ENCODE peak calls at places on chromosomes 12 and 14, in eight cellular contexts. K is IMR-90, F is ovary, O is breast epithelium, E is A549, S is uterus, V is NB4, R is sigmoid colon. I is an unnamed sample.

GRCh38 chr14:61151276-61151675 is 129.9 kb downstream of the TMEM30B start:
- DNase-seq in S (no peak), K (peak), V (no peak), O (no peak), E (no peak), R (no peak), F (no peak), I (no peak)

GRCh38 chr12:101941306-101942000 is 64.1 kb downstream of the DRAM1 start:
- DNase-seq in S (no peak), F (no peak), V (no peak), E (no peak), O (no peak), K (no peak), R (no peak), I (no peak)

GRCh38 chr12:116539905-116540482 is 19.2 kb upstream of the MAP1LC3B2 start:
- DNase-seq in O (peak), E (no peak), S (peak), F (peak), K (peak), R (peak), V (no peak), I (no peak)

GRCh38 chr14:24984846-24985589 is 64.9 kb downstream of the STXBP6 start:
- DNase-seq in O (no peak), F (no peak), E (no peak), S (peak), R (peak), V (no peak), K (no peak), I (no peak)

GRCh38 chr12:124422570-124423523 is 128.0 kb downstream of the RFLNA start:
- DNase-seq in S (peak), K (peak), F (peak), V (no peak), E (peak), R (peak), O (peak), I (no peak)

GRCh38 chr12:72057330-72057911 is 118.8 kb downstream of the TPH2 start:
- DNase-seq in F (no peak), R (no peak), O (no peak), S (no peak), K (no peak), V (no peak), E (no peak), I (no peak)

GRCh38 chr12:16880864-16881285 is 274.9 kb upstream of the LMO3 start:
- DNase-seq in V (no peak), F (no peak), E (no peak), K (no peak), S (no peak), O (no peak), R (no peak), I (no peak)

GRCh38 chr12:46464863-46465262 is 92.3 kb upstream of the SLC38A2 start:
- DNase-seq in R (no peak), O (no peak), S (no peak), F (no peak), K (no peak), V (no peak), E (no peak), I (no peak)

GRCh38 chr12:111596985-111597730 is 2.0 kb downstream of the ATXN2 start:
- DNase-seq in O (peak), E (peak), F (peak), V (peak), K (peak), R (peak), S (peak), I (no peak)

GRCh38 chr12:27974735-27975221 is 2.2 kb upstream of the PTHLH start:
- DNase-seq in F (no peak), R (no peak), E (no peak), K (no peak), V (no peak), O (no peak), S (no peak), I (no peak)

GRCh38 chr12:124347805-124348658 is 53.1 kb downstream of the RFLNA start:
- DNase-seq in K (no peak), S (no peak), O (no peak), F (no peak), E (no peak), V (no peak), R (no peak), I (no peak)

GRCh38 chr14:101480747-101481530 is 80.4 kb upstream of the DIO3 start:
- DNase-seq in V (no peak), E (peak), S (peak), K (peak), O (no peak), R (peak), F (peak), I (no peak)

GRCh38 chr14:51806026-51806590 is 54.3 kb upstream of the GNG2 start:
- DNase-seq in F (no peak), S (no peak), E (no peak), O (no peak), V (no peak), R (no peak), K (no peak), I (no peak)

GRCh38 chr12:23493690-23494101 is 455.8 kb downstream of the SOX5 start:
- DNase-seq in V (no peak), R (no peak), K (no peak), S (no peak), O (no peak), E (no peak), F (no peak), I (no peak)

GRCh38 chr12:104494137-104494815 is 37.5 kb downstream of the CHST11 start:
- DNase-seq in F (peak), O (peak), R (no peak), E (no peak), S (no peak), K (no peak), V (peak), I (no peak)

GRCh38 chr12:130013771-130014484 is 110.1 kb upstream of the TMEM132D start:
- DNase-seq in S (no peak), K (no peak), V (peak), R (no peak), E (peak), O (no peak), F (peak), I (no peak)

GRCh38 chr14:54893151-54893760 is 9.4 kb downstream of the GCH1 start:
- DNase-seq in O (no peak), R (no peak), F (no peak), V (peak), E (peak), K (peak), S (no peak), I (no peak)

GRCh38 chr12:72134934-72135333 is 137.2 kb upstream of the TRHDE start:
- DNase-seq in V (no peak), O (no peak), S (no peak), E (no peak), F (no peak), R (no peak), K (no peak), I (no peak)

GRCh38 chr14:53613404-53614253 is 343.0 kb downstream of the BMP4 start:
- DNase-seq in K (peak), E (peak), S (no peak), F (no peak), O (no peak), R (no peak), V (no peak), I (no peak)

GRCh38 chr12:95551305-95551704 is at the start of gene USP44:
- DNase-seq in E (no peak), F (no peak), S (no peak), O (no peak), V (no peak), R (no peak), K (no peak), I (no peak)
- H3K4me3 ChIP-seq in E (no peak), F (no peak), S (no peak), O (no peak), V (no peak), R (no peak), K (no peak), I (no peak)

DNA sequence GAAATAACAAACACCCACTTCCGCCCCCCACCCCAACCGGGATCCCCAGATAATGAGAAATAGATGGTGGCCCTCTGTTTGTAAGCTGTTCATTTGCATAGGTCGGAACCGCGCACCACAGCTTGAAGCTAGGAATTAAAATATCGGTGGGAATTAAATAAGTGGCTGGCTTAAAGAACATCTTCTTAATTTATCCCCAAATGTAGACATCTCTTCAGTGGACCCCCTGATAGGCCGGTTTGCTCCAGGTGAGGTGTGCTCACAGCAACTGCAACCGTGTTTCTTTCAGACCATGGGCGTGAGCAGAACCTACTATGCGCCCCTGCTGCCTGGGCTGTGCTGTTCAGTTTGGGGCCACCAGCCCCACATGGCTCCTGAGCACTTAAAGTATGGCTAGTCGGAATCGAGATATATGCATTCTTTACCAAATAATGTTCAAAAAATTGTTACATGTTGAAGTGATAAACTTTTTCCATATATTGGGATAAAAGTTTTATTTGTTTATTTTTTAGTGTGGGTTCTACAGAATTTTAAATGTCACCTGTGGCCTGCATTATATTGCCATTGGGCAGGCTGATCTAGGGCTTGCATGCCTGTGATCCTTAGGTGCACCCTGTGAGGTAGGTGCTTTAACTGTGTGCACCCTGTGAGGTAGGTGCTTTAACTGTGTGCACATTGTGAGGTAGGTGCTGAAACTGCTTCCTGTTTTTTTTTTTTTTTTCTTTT is 821 bp upstream of the DICER1 start:
- DNase-seq in K (no peak), R (no peak), E (peak), O (no peak), F (no peak), S (no peak), V (peak), I (no peak)
- TF ChIP-seq CTCF in K (no peak), R (no peak), E (no peak), O (no peak), F (no peak), S (no peak), V (no peak), I (no peak)

GRCh38 chr14:93958567-93959238 is 17.7 kb downstream of the ASB2 start:
- DNase-seq in V (no peak), R (no peak), O (no peak), K (no peak), E (no peak), S (no peak), F (no peak), I (no peak)
- TF ChIP-seq POLR2A in V (no peak), R (no peak), O (no peak), K (no peak), E (no peak), S (no peak), F (no peak), I (no peak)

GRCh38 chr12:9867531-9867930 is 1.6 kb downstream of the CLEC2B start:
- DNase-seq in O (no peak), V (no peak), E (no peak), F (no peak), R (no peak), S (no peak), K (no peak), I (no peak)
- H3K4me3 ChIP-seq in O (peak), V (no peak), E (no peak), F (peak), R (peak), S (peak), K (no peak), I (peak)

GRCh38 chr14:40199101-40199500 is 766.9 kb upstream of the FBXO33 start:
- DNase-seq in F (no peak), V (no peak), S (no peak), E (no peak), R (no peak), O (no peak), K (no peak), I (no peak)

GRCh38 chr14:40197344-40197743 is 765.1 kb upstream of the FBXO33 start:
- DNase-seq in S (no peak), R (no peak), O (no peak), E (no peak), F (no peak), K (no peak), V (no peak), I (no peak)
- TF ChIP-seq CTCF in S (no peak), R (no peak), O (no peak), E (no peak), F (no peak), K (no peak), V (no peak), I (no peak)

GRCh38 chr12:2794261-2794735 is 472 bp upstream of the FKBP4 start:
- DNase-seq in S (no peak), O (peak), R (no peak), K (no peak), F (no peak), V (no peak), E (no peak), I (no peak)

GRCh38 chr12:2796187-2796663 is 1.5 kb downstream of the FKBP4 start:
- DNase-seq in K (no peak), S (no peak), R (no peak), F (no peak), V (no peak), O (no peak), E (no peak), I (no peak)

GRCh38 chr12:2793561-2793960 is 1.2 kb upstream of the FKBP4 start:
- DNase-seq in R (no peak), S (no peak), F (no peak), O (no peak), E (no peak), V (no peak), K (no peak), I (no peak)

GRCh38 chr12:2794736-2795289 is at the start of gene FKBP4:
- DNase-seq in V (peak), R (peak), F (peak), S (peak), O (peak), E (peak), K (peak), I (peak)

GRCh38 chr12:2795291-2796186 is 769 bp downstream of the FKBP4 start:
- DNase-seq in F (peak), O (peak), E (peak), R (peak), S (peak), V (peak), K (peak), I (no peak)
- TF ChIP-seq POLR2A in F (peak), O (no peak), E (peak), R (no peak), S (no peak), V (peak), K (no peak), I (no peak)

GRCh38 chr12:100356646-100357223 is at the start of gene SLC17A8:
- DNase-seq in E (no peak), K (no peak), O (no peak), S (no peak), V (no peak), F (no peak), R (no peak), I (no peak)
- H3K4me3 ChIP-seq in E (no peak), K (no peak), O (no peak), S (no peak), V (no peak), F (no peak), R (no peak), I (no peak)

GRCh38 chr12:56256326-56256960 is 1.7 kb downstream of the ANKRD52 start:
- DNase-seq in V (peak), O (no peak), S (no peak), K (peak), F (no peak), R (no peak), E (no peak), I (no peak)
- TF ChIP-seq CTCF in V (no peak), O (no peak), S (no peak), K (no peak), F (no peak), R (no peak), E (no peak), I (no peak)